ENCODE peak calls at places on chromosomes 7 and 10, in five cellular contexts. D is K562, X is HCT116, Z is Panc1, K is HepG2. Y is an unnamed sample.

GRCh38 chr7:86814980-86815379 is 171.3 kb downstream of the GRM3 start:
- DNase-seq in D (peak; percentile 32), K (peak; percentile 20), Z (peak; percentile 12), X (peak; percentile 28), Y (peak; percentile 80)

GRCh38 chr10:44261296-44261695 is 123.6 kb downstream of the CXCL12 start:
- DNase-seq in D (no peak), Z (no peak), X (no peak), K (no peak), Y (no peak)

GRCh38 chr10:98030093-98030821 is at the start of gene CRTAC1:
- DNase-seq in Z (no peak), X (no peak), K (no peak), D (no peak), Y (peak; percentile 92)

GRCh38 chr7:20241491-20242261 is 24.5 kb upstream of the MACC1 start:
- DNase-seq in D (no peak), X (no peak), K (peak; percentile 20), Z (no peak), Y (no peak)

GRCh38 chr7:83427929-83428328 is 221.0 kb downstream of the SEMA3E start:
- DNase-seq in K (no peak), Z (peak; percentile 27), X (peak; percentile 12), D (no peak), Y (peak; percentile 54)

GRCh38 chr10:127935115-127935561 is 28.2 kb downstream of the PTPRE start:
- DNase-seq in X (no peak), D (no peak), Z (no peak), K (no peak), Y (no peak)

GRCh38 chr7:96182424-96183158 is 139.3 kb downstream of the SLC25A13 start:
- DNase-seq in K (no peak), Z (no peak), D (no peak), X (no peak), Y (no peak)

GRCh38 chr10:90969947-90970673 is 49.2 kb upstream of the ANKRD1 start:
- DNase-seq in D (no peak), K (peak; percentile 19), X (no peak), Z (no peak), Y (no peak)

GRCh38 chr7:146414872-146415271 is 298.3 kb downstream of the CNTNAP2 start:
- DNase-seq in X (no peak), Z (no peak), D (no peak), K (no peak), Y (no peak)

GRCh38 chr7:106313456-106313891 is 28.7 kb upstream of the NAMPT start:
- DNase-seq in X (no peak), D (no peak), K (no peak), Z (peak; percentile 35), Y (no peak)

GRCh38 chr10:112624546-112625048 is 177.6 kb downstream of the VTI1A start:
- DNase-seq in D (no peak), K (no peak), X (no peak), Z (no peak), Y (no peak)

GRCh38 chr10:93514496-93514895 is 18.1 kb downstream of the CEP55 start:
- DNase-seq in X (no peak), D (no peak), K (no peak), Z (no peak), Y (no peak)

GRCh38 chr10:8053446-8054242 is 844 bp upstream of the GATA3 start:
- DNase-seq in X (peak; percentile 55), Z (peak; percentile 35), D (peak; percentile 96), K (no peak), Y (peak; percentile 95)

GRCh38 chr10:78212134-78212785 is 178.6 kb downstream of the RPS24 start:
- DNase-seq in X (no peak), Z (no peak), D (no peak), K (no peak), Y (no peak)

GRCh38 chr10:72170263-72170662 is 45.5 kb upstream of the ANAPC16 start:
- DNase-seq in Z (no peak), X (peak; percentile 77), D (no peak), K (peak; percentile 13), Y (no peak)

GRCh38 chr10:101577121-101577871 is 10.8 kb downstream of the POLL start:
- DNase-seq in K (no peak), Z (no peak), D (no peak), X (no peak), Y (no peak)

GRCh38 chr10:111076682-111077661 is at the start of gene ADRA2A:
- DNase-seq in D (no peak), Z (no peak), X (no peak), K (no peak), Y (peak; percentile 75)

GRCh38 chr7:68770649-68771048 is 827.6 kb upstream of the AUTS2 start:
- DNase-seq in K (no peak), Z (no peak), X (no peak), D (peak; percentile 19), Y (no peak)

GRCh38 chr7:25360471-25360870 is 132.2 kb upstream of the NPVF start:
- DNase-seq in Z (no peak), X (no peak), D (no peak), K (no peak), Y (no peak)
- TF ChIP-seq POLR2AphosphoS5 in Z (no peak), X (no peak), D (no peak), K (no peak), Y (no peak)

DNA sequence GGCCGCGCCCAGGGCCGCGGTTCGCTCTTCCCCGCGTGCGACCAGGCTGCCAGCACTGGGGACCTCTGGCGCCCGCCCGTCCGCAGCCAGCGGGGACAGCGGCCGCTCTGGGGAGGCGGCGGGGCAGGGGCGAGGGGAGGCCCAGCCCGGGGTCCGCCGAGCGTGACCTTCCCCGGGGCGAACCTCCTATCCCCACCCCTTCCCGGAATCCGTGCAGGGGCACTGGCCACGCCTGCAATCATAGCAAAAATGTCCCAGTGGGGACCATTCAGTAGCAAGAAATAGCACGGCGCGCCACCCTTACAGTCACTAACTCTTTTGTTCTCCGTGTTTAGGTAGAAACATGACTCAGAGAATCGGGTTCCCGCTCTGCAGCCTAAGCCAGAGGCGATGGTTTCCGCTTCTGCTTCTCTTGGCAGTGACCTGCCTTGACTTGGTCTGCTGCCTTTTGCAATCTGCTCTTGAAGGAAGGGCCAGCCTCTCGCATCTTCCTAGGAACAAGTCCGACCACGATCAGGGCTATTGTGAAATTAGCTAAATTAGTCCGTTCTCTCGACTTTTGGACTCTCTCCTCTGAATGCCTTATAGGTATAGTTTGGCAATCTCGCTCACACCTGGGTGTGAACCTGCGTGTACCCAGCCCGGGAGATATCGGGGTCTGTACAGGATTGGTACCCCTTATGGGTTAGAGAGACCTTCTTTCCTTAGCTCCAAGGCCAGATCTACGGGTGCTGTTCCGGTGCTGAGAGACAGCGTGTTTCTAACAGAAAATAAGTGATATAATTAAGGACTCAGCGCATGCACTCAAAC is 79.4 kb upstream of the ACBD5 start:
- DNase-seq in K (no peak), X (no peak), D (peak; percentile 6), Z (no peak), Y (peak; percentile 79)
- H3K4me3 ChIP-seq in K (no peak overlapping the region), X (no peak overlapping the region), D (no peak overlapping the region), Z (peak overlapping the region; percentile 53), Y (peak overlapping the region; percentile 52)

GRCh38 chr7:76050545-76050944 is 2.6 kb downstream of the MDH2 start:
- DNase-seq in Z (no peak), K (no peak), X (no peak), D (no peak), Y (no peak)

GRCh38 chr7:76049295-76049694 is 1.4 kb downstream of the MDH2 start:
- DNase-seq in K (no peak), X (no peak), Z (no peak), D (no peak), Y (peak; percentile 21)

GRCh38 chr7:76047305-76047810 is 442 bp downstream of the STYXL1 start:
- DNase-seq in K (no peak), D (no peak), X (no peak), Z (no peak), Y (no peak)

GRCh38 chr7:76047811-76048667 is at the start of the genes MDH2 and STYXL1:
- DNase-seq in X (peak; percentile 91), K (peak; percentile 95), Z (peak; percentile 79), D (peak; percentile 96), Y (peak; percentile 98)

DNA sequence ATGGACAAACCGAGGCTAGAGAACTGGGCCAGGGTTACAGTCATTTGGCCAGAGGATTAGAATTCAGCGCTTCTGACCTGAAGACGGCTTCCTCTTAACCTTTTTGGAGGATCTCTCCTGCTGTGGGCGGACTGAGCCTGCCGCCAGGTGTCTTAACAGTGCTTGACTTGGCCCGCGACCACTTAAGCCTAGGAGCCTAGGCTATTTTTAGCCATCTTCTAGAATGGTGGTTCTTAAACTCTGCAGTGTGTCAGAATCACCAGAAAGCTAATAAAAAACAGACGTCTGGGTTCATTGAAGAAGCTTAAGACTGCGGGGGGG is 722 bp downstream of the MDH2 start:
- DNase-seq in K (no peak), X (no peak), Z (no peak), D (no peak), Y (peak; percentile 70)
- TF ChIP-seq REST in K (no peak), X (no peak), Z (no peak), D (no peak), Y (no peak)

DNA sequence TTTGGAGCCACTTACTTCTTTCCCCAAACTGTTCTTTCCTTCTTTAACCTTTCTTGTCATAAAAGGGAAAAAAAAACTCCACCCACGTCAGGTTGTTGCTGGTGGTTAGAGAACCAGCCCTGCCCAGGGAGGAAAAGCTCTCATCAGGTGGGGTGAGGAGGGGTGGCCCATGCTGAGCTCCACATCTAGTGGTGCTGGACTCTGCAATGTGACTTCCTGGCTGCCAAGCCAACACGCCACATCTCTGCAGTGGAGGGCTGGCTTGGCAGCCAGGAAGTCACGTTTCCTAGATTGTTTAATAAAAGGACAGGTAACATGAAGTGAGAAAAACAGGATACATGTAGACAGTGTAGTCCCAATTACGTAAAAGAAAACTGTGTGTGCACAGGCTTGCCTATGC is 37.4 kb downstream of the WIPF3 start:
- DNase-seq in X (no peak), Z (no peak), K (no peak), D (no peak), Y (no peak)
- TF ChIP-seq POLR2AphosphoS5 in X (no peak), Z (no peak), K (no peak), D (no peak), Y (no peak)

DNA sequence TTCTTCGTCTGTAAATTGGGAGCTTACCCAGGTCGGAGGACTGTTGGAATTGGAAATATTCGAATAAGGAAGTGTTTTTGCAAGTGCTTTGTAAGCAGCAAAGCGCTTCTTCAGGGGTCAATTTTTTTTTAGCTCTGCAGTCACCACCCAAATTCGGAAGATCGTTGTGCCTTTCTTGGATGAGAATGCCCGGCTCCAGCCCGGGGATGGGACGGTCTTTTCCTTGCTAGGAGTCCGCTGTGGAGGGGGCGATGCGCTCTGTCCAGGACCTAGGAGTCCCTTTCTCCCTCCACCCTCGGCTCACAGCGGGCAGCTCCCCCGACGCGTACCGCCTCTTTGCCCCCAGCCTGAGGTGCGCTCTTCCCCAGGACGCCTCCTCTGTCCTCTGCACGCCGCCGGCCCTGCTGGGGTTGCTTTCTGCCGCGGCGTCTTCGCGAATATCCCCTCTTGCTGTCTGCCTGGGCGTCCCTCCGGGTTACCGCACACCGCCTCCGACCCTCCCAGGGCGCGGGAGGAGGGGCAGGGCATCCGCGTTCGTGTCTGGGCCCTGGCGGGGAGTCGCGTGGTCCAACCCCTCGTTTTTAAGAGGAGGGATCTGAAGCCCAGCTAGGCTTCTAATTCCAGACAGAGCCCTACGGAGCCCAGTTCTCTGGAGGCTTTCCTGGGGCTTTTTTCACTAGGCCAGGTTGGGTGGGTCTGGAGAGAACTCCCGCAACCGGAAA is 167.1 kb downstream of the UBE2H start:
- DNase-seq in X (no peak), Z (no peak), D (no peak), K (no peak), Y (no peak)
- H3K4me3 ChIP-seq in X (no peak overlapping the region), Z (no peak overlapping the region), D (no peak overlapping the region), K (no peak overlapping the region), Y (peak overlapping the region; percentile 56)

GRCh38 chr7:134778941-134779740 is at the start of gene CALD1:
- DNase-seq in Z (peak; percentile 79), K (peak; percentile 78), D (no peak), X (peak; percentile 26), Y (peak; percentile 97)
- TF ChIP-seq REST in Z (no peak), K (no peak), D (no peak), X (no peak), Y (no peak)

Y was measured in GM23338.